ENCODE peak calls at places on chromosomes 2 and 18, in six cellular contexts. Z is transverse colon, C is left lung, T is stomach, K is A549, P is K562. D is an unnamed sample.

GRCh38 chr18:3450358-3451107 is 561 bp downstream of the TGIF1 start:
- DNase-seq in T (peak; percentile 71), C (peak; percentile 93), P (peak; percentile 38), K (no peak), Z (peak; percentile 74), D (peak; percentile 65)

GRCh38 chr18:24802439-24802838 is 342.0 kb downstream of the HRH4 start:
- DNase-seq in T (no peak), C (no peak), P (no peak), Z (peak; percentile 61), K (no peak), D (no peak)

GRCh38 chr2:64228126-64228678 is 84.0 kb upstream of the PELI1 start:
- DNase-seq in K (peak; percentile 79), Z (peak; percentile 85), P (peak; percentile 78), T (peak; percentile 75), C (peak; percentile 98), D (peak; percentile 27)

GRCh38 chr18:45856526-45856925 is 31.1 kb downstream of the SIGLEC15 start:
- DNase-seq in P (no peak), Z (no peak), C (no peak), T (no peak), K (no peak), D (no peak)

GRCh38 chr2:203404996-203405395 is 76.8 kb downstream of the ABI2 start:
- DNase-seq in Z (no peak), C (no peak), T (no peak), K (no peak), P (no peak), D (no peak)

GRCh38 chr2:201360256-201360655 is 3.1 kb upstream of the FLACC1 start:
- DNase-seq in Z (no peak), P (no peak), K (no peak), T (no peak), C (no peak), D (no peak)

GRCh38 chr2:148674063-148675020 is 29.8 kb downstream of the EPC2 start:
- DNase-seq in Z (no peak), P (peak; percentile 68), K (peak; percentile 21), T (no peak), C (no peak), D (no peak)

GRCh38 chr2:148813603-148814065 is 61.4 kb upstream of the KIF5C start:
- DNase-seq in Z (peak; percentile 25), P (peak; percentile 64), C (no peak), T (peak; percentile 28), K (no peak), D (no peak)

GRCh38 chr18:75408554-75409506 is 18.7 kb downstream of the SMIM21 start:
- DNase-seq in T (no peak), Z (no peak), C (no peak), P (no peak), K (peak; percentile 65), D (no peak)

GRCh38 chr2:112483047-112483473 is 1.1 kb downstream of the TTL start:
- DNase-seq in C (no peak), T (no peak), Z (no peak), K (peak; percentile 70), P (peak; percentile 52), D (no peak)

GRCh38 chr18:61883547-61883946 is 9.3 kb downstream of the RNF152 start:
- DNase-seq in Z (no peak), K (no peak), C (no peak), T (no peak), P (no peak), D (no peak)

GRCh38 chr2:106789185-106789584 is 96.8 kb downstream of the ST6GAL2 start:
- DNase-seq in P (peak; percentile 32), Z (no peak), T (no peak), K (no peak), C (no peak), D (no peak)

DNA sequence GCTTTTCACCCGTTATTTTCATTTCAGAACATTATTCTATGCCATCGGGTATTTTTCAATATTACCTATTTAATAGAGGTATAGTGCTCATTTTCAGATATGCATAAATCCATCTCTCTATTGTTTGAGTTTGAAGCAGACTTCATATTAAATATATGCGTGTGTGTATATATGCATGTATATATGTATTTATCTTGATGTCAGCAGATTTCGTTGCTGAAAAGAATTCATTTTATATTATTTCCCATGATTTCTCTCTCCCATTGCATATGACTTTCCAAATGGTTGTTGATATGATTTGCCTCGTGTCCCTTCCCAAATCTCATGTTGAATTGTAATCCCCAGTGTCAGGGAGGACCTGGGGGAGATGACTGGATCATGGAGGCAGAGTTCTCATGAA is 28.6 kb upstream of the COPS8 start:
- DNase-seq in P (no peak), K (no peak), Z (no peak), C (no peak), T (no peak), D (no peak)
- TF ChIP-seq CTCF in P (no peak), K (no peak), Z (no peak), C (no peak), T (no peak), D (no peak)

GRCh38 chr2:239363946-239364637 is 36.7 kb downstream of the HDAC4 start:
- DNase-seq in C (no peak), P (no peak), T (no peak), K (no peak), Z (no peak), D (peak; percentile 71)
- TF ChIP-seq CTCF in C (no peak), P (no peak), T (no peak), K (no peak), Z (no peak), D (no peak)

GRCh38 chr18:32893915-32894314 is 121.1 kb upstream of the KLHL14 start:
- DNase-seq in T (no peak), C (no peak), P (no peak), Z (no peak), K (peak; percentile 2), D (no peak)

GRCh38 chr18:32891130-32891529 is 118.3 kb upstream of the KLHL14 start:
- DNase-seq in T (no peak), Z (no peak), C (no peak), K (no peak), P (no peak), D (no peak)

GRCh38 chr18:32889620-32890593 is 117.1 kb upstream of the KLHL14 start:
- DNase-seq in T (no peak), Z (no peak), C (no peak), P (no peak), K (no peak), D (no peak)

GRCh38 chr18:32888311-32888710 is 115.5 kb upstream of the KLHL14 start:
- DNase-seq in Z (no peak), P (no peak), C (no peak), T (no peak), K (no peak), D (no peak)

DNA sequence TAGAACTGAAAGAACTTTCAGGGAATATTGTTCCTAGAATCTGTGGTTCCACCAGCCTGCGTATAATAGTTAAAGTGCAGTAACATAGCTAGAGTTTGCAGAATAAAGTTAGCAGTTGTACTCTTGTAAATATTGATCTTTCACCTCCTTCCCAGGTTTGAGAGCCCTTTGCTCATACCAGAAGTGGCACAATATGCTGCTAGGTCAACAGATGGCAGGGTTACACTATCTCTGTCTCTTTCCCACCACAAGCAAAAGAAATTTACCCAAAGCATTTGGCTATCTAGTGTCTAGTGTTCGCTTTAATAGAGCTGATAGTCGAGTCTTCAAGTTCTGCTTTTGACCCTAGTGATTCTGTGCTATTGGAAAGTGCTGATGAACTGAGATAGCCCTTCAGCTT is 119.0 kb upstream of the KLHL14 start:
- DNase-seq in T (no peak), K (no peak), Z (no peak), C (no peak), P (no peak), D (no peak)
- TF ChIP-seq CTCF in T (no peak), K (no peak), Z (no peak), C (no peak), P (no peak), D (no peak)

GRCh38 chr2:102737435-102737834 is 24.4 kb upstream of the TMEM182 start:
- DNase-seq in Z (no peak), P (no peak), K (no peak), T (no peak), C (no peak), D (no peak)

GRCh38 chr2:102736174-102736606 is 25.6 kb upstream of the TMEM182 start:
- DNase-seq in Z (peak; percentile 58), P (peak; percentile 54), K (peak; percentile 38), C (peak; percentile 61), T (peak; percentile 35), D (no peak)

GRCh38 chr2:102735431-102736130 is 26.2 kb upstream of the TMEM182 start:
- DNase-seq in P (peak; percentile 32), Z (peak; percentile 49), T (peak; percentile 52), K (no peak), C (no peak), D (no peak)

DNA sequence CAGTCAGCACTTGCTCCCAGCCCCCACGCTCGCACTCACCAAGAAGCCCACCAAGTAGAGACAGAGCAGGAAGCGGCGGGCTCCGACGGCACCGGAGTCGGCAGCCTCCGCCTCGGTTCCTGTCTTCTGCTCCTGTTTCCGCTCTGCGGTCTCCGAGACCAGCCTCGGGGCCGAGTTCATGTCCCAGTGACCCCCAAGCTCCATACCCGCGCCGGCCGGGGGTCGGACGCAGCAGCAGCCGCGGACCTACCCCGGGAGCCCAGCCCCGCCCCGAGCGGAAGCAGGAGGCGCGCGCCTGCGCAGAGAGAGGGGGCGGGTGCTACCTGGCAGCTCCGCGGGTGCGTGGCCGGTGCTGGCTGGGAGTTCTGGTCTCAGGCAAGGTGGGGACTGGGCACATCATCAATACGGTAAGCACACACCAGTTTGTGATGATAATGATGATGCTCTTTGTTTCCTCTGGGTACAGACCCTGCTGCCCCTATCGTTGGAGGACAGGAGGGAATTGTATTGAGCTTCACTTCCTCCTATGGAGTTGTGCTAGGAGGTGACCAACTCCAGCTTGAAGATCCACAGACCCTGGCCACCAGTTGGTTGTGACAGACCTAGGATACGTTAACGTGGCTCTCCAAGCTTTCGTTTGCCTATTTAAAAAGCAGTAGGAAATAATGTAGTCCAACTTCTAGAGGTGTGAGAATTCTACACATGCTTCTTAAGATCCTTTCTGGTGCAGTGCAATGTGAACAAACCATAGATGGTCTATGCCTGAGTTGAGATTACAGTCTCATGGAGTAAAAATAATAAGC is 25.0 kb upstream of the TMEM182 start:
- DNase-seq in T (peak; percentile 91), C (peak; percentile 98), P (peak; percentile 94), Z (peak; percentile 90), K (peak; percentile 68), D (peak; percentile 84)
- TF ChIP-seq CTCF in T (no peak), C (no peak), P (no peak), Z (no peak), K (no peak), D (no peak)

GRCh38 chr2:159797468-159798375 is at the start of gene CD302:
- DNase-seq in Z (peak; percentile 65), K (peak; percentile 43), C (peak; percentile 94), P (peak; percentile 57), T (peak; percentile 58), D (peak; percentile 42)
- TF ChIP-seq CTCF in Z (no peak), K (no peak), C (no peak), P (no peak), T (no peak), D (no peak)

GRCh38 chr18:35998967-35999366 is 26.5 kb downstream of the RMP24 start:
- DNase-seq in T (no peak), Z (no peak), P (peak; percentile 24), C (no peak), K (no peak), D (no peak)
- TF ChIP-seq CTCF in T (peak; percentile 19), Z (peak; percentile 22), P (peak; percentile 45), C (peak; percentile 12), K (no peak), D (peak; percentile 13)

GRCh38 chr2:219002395-219003266 is 9.4 kb upstream of the CRYBA2 start:
- DNase-seq in C (peak; percentile 87), Z (peak; percentile 87), T (peak; percentile 88), K (peak; percentile 93), P (peak; percentile 80), D (no peak)
- TF ChIP-seq CTCF in C (peak; percentile 17), Z (peak; percentile 39), T (peak; percentile 38), K (peak; percentile 68), P (peak; percentile 61), D (no peak)